ENCODE peak calls at places on chromosomes 11 and 22, in eight cellular contexts. D is fibroblast of lung, S is Kasumi-1, B is sigmoid colon, N is AG08395, P is lower lobe of right lung, I is HEK293T, X is substantia nigra. O is an unnamed sample.

GRCh38 chr22:30268331-30268730 is 1.7 kb upstream of the OSM start:
- DNase-seq in D (no peak), S (no peak), B (no peak), N (no peak), P (no peak), I (no peak), X (no peak), O (no peak)

GRCh38 chr22:26612652-26613051 is 5.2 kb downstream of the CRYBB1 start:
- DNase-seq in D (no peak), S (no peak), B (no peak), N (no peak), P (no peak), I (no peak), X (no peak), O (no peak)

GRCh38 chr22:16806401-16806800 is 18.8 kb downstream of the XKR3 start:
- DNase-seq in D (no peak), S (no peak), B (no peak), N (no peak), P (no peak), I (no peak), X (no peak), O (no peak)

GRCh38 chr11:81963018-81963417 is 770.6 kb downstream of the FAM181B start:
- DNase-seq in D (peak), S (no peak), B (no peak), N (no peak), P (no peak), I (no peak), X (no peak), O (no peak)

GRCh38 chr11:10305964-10306918 is 1.4 kb downstream of the ADM start:
- DNase-seq in D (peak), S (no peak), B (no peak), N (no peak), P (peak), I (no peak), X (no peak), O (no peak)

GRCh38 chr11:58900479-58901420 is 38.5 kb upstream of the GLYATL1 start:
- DNase-seq in D (peak), S (peak), B (no peak), N (peak), P (peak), I (peak), X (peak), O (peak)

GRCh38 chr11:94586978-94587377 is 19.8 kb downstream of the PIWIL4 start:
- DNase-seq in D (no peak), S (no peak), B (no peak), N (no peak), P (no peak), I (no peak), X (no peak), O (no peak)

GRCh38 chr22:43753718-43754117 is 58.4 kb downstream of the EFCAB6 start:
- DNase-seq in D (no peak), S (no peak), B (no peak), N (no peak), P (no peak), I (no peak), X (no peak), O (no peak)

GRCh38 chr11:112961146-112961668 is at the start of gene NCAM1:
- DNase-seq in D (peak), S (peak), B (peak), N (peak), P (peak), I (peak), X (peak), O (peak)

GRCh38 chr11:30452114-30452513 is 129.2 kb downstream of the ARL14EP start:
- DNase-seq in D (no peak), S (no peak), B (no peak), N (no peak), P (no peak), I (no peak), X (no peak), O (no peak)

GRCh38 chr11:10818594-10818993 is 9.9 kb upstream of the EIF4G2 start:
- DNase-seq in D (peak), S (no peak), B (no peak), N (peak), P (no peak), I (no peak), X (no peak), O (no peak)

GRCh38 chr11:61024938-61025818 is 53.7 kb downstream of the CD6 start:
- DNase-seq in D (no peak), S (no peak), B (no peak), N (no peak), P (no peak), I (no peak), X (no peak), O (no peak)

GRCh38 chr11:74171630-74172465 is 759 bp downstream of the PPME1 start:
- DNase-seq in D (peak), S (no peak), B (no peak), N (no peak), P (no peak), I (no peak), X (no peak), O (no peak)